ENCODE peak calls at places on chromosomes 16 and 17, in ten cellular contexts. R is PC-9; Q is esophagus squamous epithelium; Y is SK-N-SH; M is tibial nerve; J is CD8-positive, alpha-beta T cell; C is iPS DF 6.9; Z is breast epithelium; P is cardiac muscle cell; T is brain microvascular endothelial cell. K is an unnamed sample.

GRCh38 chr16:27199747-27200146 is 3.6 kb upstream of the KDM8 start:
- DNase-seq in R (no peak), Q (no peak), Y (no peak), M (no peak), J (peak; percentile 11), C (no peak), Z (no peak), P (no peak), T (no peak), K (no peak)

GRCh38 chr17:1420981-1421380 is 21.0 kb upstream of the YWHAE start:
- DNase-seq in R (no peak), Q (no peak), Y (no peak), M (no peak), J (no peak), C (no peak), Z (no peak), P (no peak), T (no peak), K (no peak)

GRCh38 chr17:42212382-42212781 is 18.1 kb upstream of the GHDC start:
- DNase-seq in R (no peak), Q (no peak), Y (no peak), M (peak; percentile 21), J (no peak), C (no peak), Z (no peak), P (no peak), T (no peak), K (no peak)

GRCh38 chr16:86519649-86520316 is 9.5 kb downstream of the FOXF1 start:
- DNase-seq in R (peak; percentile 41), Q (no peak), Y (peak; percentile 82), M (peak; percentile 60), J (peak; percentile 40), C (no peak), Z (no peak), P (peak; percentile 59), T (peak; percentile 35), K (no peak)

GRCh38 chr16:83300326-83300725 is 507.5 kb upstream of the HSBP1 start:
- DNase-seq in R (no peak), Q (no peak), Y (no peak), M (no peak), J (no peak), C (no peak), Z (no peak), P (no peak), T (no peak), K (no peak)

GRCh38 chr17:32520737-32521399 is 34.1 kb downstream of the CDK5R1 start:
- DNase-seq in R (no peak), Q (no peak), Y (no peak), M (no peak), J (no peak), C (no peak), Z (no peak), P (no peak), T (no peak), K (no peak)

GRCh38 chr17:32794533-32795246 is 82.2 kb downstream of the MYO1D start:
- DNase-seq in R (no peak), Q (no peak), Y (no peak), M (no peak), J (no peak), C (no peak), Z (no peak), P (no peak), T (no peak), K (no peak)

GRCh38 chr17:77842148-77842905 is 116.2 kb upstream of the TNRC6C start:
- DNase-seq in R (no peak), Q (no peak), Y (no peak), M (no peak), J (no peak), C (no peak), Z (no peak), P (no peak), T (peak; percentile 34), K (no peak)

GRCh38 chr17:229130-229944 is 47.9 kb upstream of the DOC2B start:
- DNase-seq in R (no peak), Q (no peak), Y (no peak), M (no peak), J (no peak), C (no peak), Z (no peak), P (peak; percentile 35), T (peak; percentile 11), K (no peak)

GRCh38 chr17:76572201-76572910 is 13.3 kb downstream of the ST6GALNAC2 start:
- DNase-seq in R (no peak), Q (no peak), Y (peak; percentile 29), M (no peak), J (no peak), C (no peak), Z (no peak), P (no peak), T (no peak), K (no peak)

GRCh38 chr17:42363767-42364585 is 24.3 kb downstream of the STAT3 start:
- DNase-seq in R (no peak), Q (no peak), Y (no peak), M (peak; percentile 23), J (no peak), C (no peak), Z (no peak), P (peak; percentile 74), T (peak; percentile 56), K (no peak)

GRCh38 chr17:64498308-64499203 is 1.7 kb upstream of the POLG2 start:
- DNase-seq in R (no peak), Q (no peak), Y (no peak), M (no peak), J (no peak), C (no peak), Z (no peak), P (no peak), T (no peak), K (no peak)

GRCh38 chr17:68288804-68289203 is 2.1 kb downstream of the SLC16A6 start:
- DNase-seq in R (no peak), Q (no peak), Y (no peak), M (no peak), J (no peak), C (no peak), Z (no peak), P (no peak), T (no peak), K (no peak)

GRCh38 chr17:73950515-73950914 is 253.0 kb upstream of the RPL38 start:
- DNase-seq in R (no peak), Q (no peak), Y (peak; percentile 50), M (no peak), J (no peak), C (no peak), Z (no peak), P (no peak), T (no peak), K (no peak)

GRCh38 chr17:61878520-61878919 is 15.2 kb upstream of the BRIP1 start:
- DNase-seq in R (no peak), Q (no peak), Y (no peak), M (no peak), J (no peak), C (no peak), Z (no peak), P (no peak), T (no peak), K (no peak)

GRCh38 chr17:1471490-1471889 is 15.5 kb upstream of the CRK start:
- DNase-seq in R (no peak), Q (no peak), Y (no peak), M (no peak), J (no peak), C (no peak), Z (no peak), P (no peak), T (no peak), K (no peak)

GRCh38 chr17:9878361-9878760 is 26.7 kb downstream of the RCVRN start:
- DNase-seq in R (no peak), Q (no peak), Y (no peak), M (no peak), J (no peak), C (no peak), Z (no peak), P (no peak), T (no peak), K (no peak)

GRCh38 chr16:888901-889570 is 81.7 kb downstream of the LMF1 start:
- DNase-seq in R (no peak), Q (no peak), Y (no peak), M (no peak), J (no peak), C (no peak), Z (no peak), P (no peak), T (no peak), K (no peak)

DNA sequence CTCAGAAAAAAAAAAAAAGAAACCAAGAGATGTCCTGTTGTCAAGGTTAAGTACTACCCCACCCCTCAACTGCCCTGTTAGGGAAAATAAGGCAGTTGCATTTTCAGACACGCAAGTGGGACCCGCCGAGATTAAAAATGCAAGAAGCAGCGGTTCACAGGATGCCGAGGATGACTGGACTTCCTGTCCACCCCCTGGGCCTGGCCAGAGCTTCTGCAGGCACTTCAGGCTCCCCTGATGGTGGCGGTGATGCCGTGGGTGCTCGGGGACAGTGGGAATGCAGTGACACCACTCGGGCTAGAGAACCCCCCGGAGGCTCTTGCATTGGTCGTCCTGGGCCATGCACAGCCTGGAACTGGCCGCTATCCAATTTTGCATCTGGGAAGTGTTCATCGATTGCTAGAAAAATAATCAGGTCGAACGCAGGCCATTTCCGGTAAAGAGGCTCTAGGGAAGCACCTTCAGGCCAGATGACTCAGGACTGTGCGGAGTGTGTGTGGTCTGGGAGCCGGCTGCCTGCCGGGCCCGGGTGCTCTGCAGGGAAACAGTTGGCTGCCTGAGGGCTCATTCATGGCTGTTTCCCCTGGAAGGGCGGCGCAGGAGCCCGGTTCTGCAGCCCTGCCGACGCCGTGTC is 13.4 kb upstream of the CRISPLD2 start:
- DNase-seq in R (peak; percentile 76), Q (no peak), Y (peak; percentile 86), M (no peak), J (no peak), C (no peak), Z (no peak), P (peak; percentile 89), T (peak; percentile 96), K (peak; percentile 16)
- H3K27ac ChIP-seq in R (peak overlapping the region; percentile 38), Q (no peak overlapping the region), Y (peak overlapping the region; percentile 48), M (peak overlapping the region; percentile 55), J (no peak overlapping the region), C (no peak overlapping the region), Z (peak overlapping the region; percentile 58), P (no peak overlapping the region), T (peak overlapping the region; percentile 84), K (no peak overlapping the region)

GRCh38 chr16:24367186-24367585 is 111.1 kb downstream of the CACNG3 start:
- DNase-seq in R (no peak), Q (no peak), Y (no peak), M (no peak), J (no peak), C (no peak), Z (no peak), P (no peak), T (no peak), K (no peak)
- H3K27ac ChIP-seq in R (no peak overlapping the region), Q (no peak overlapping the region), Y (no peak overlapping the region), M (no peak overlapping the region), J (no peak overlapping the region), C (no peak overlapping the region), Z (no peak overlapping the region), P (no peak overlapping the region), T (no peak overlapping the region), K (no peak overlapping the region)

GRCh38 chr16:10554569-10554968 is 25.8 kb downstream of the EMP2 start:
- DNase-seq in R (no peak), Q (no peak), Y (no peak), M (no peak), J (no peak), C (no peak), Z (no peak), P (no peak), T (no peak), K (no peak)
- H3K27ac ChIP-seq in R (no peak overlapping the region), Q (no peak overlapping the region), Y (no peak overlapping the region), M (peak overlapping the region; percentile 90), J (no peak overlapping the region), C (no peak overlapping the region), Z (no peak overlapping the region), P (no peak overlapping the region), T (no peak overlapping the region), K (no peak overlapping the region)

GRCh38 chr17:75317671-75318070 is 28.4 kb upstream of the SLC25A19 start:
- DNase-seq in R (no peak), Q (no peak), Y (no peak), M (no peak), J (no peak), C (no peak), Z (no peak), P (no peak), T (no peak), K (no peak)
- H3K27ac ChIP-seq in R (no peak overlapping the region), Q (no peak overlapping the region), Y (no peak overlapping the region), M (peak overlapping the region; percentile 50), J (no peak overlapping the region), C (no peak overlapping the region), Z (no peak overlapping the region), P (no peak overlapping the region), T (no peak overlapping the region), K (peak overlapping the region; percentile 33)